ENCODE peak calls at places on chromosomes 6 and 20, in nine cellular contexts. One of them, this sample, is unnamed.
A peak's percentile ranks its signal among the peaks of the same experiment; 100 is the strongest.

GRCh38 chr6:152973916-152974315 is 8.9 kb downstream of the FBXO5 start:
- DNase-seq in stomach: no peak
- DNase-seq in tibial nerve: no peak
- DNase-seq in effector memory CD4-positive, alpha-beta T cell: no peak
- DNase-seq in Peyer's patch: no peak
- DNase-seq in neuronal stem cell: no peak
- DNase-seq in cardiac muscle cell: no peak
- DNase-seq in ovary: no peak
- DNase-seq in neural progenitor cell: no peak
- DNase-seq in this sample: no peak

GRCh38 chr6:131982740-131983259 is 31.6 kb upstream of the CCN2 start:
- DNase-seq in stomach: no peak
- DNase-seq in tibial nerve: no peak
- DNase-seq in effector memory CD4-positive, alpha-beta T cell: no peak
- DNase-seq in Peyer's patch: no peak
- DNase-seq in neuronal stem cell: no peak
- DNase-seq in cardiac muscle cell: peak; percentile 79
- DNase-seq in ovary: no peak
- DNase-seq in neural progenitor cell: no peak
- DNase-seq in this sample: no peak

GRCh38 chr20:21503345-21503744 is 10.5 kb downstream of the NKX2-2 start:
- DNase-seq in stomach: no peak
- DNase-seq in tibial nerve: no peak
- DNase-seq in effector memory CD4-positive, alpha-beta T cell: no peak
- DNase-seq in Peyer's patch: no peak
- DNase-seq in neuronal stem cell: no peak
- DNase-seq in cardiac muscle cell: peak; percentile 37
- DNase-seq in ovary: no peak
- DNase-seq in neural progenitor cell: no peak
- DNase-seq in this sample: no peak

GRCh38 chr6:161301338-161301737 is 27.5 kb upstream of the AGPAT4 start:
- DNase-seq in stomach: no peak
- DNase-seq in tibial nerve: no peak
- DNase-seq in effector memory CD4-positive, alpha-beta T cell: no peak
- DNase-seq in Peyer's patch: no peak
- DNase-seq in neuronal stem cell: no peak
- DNase-seq in cardiac muscle cell: peak; percentile 91
- DNase-seq in ovary: no peak
- DNase-seq in neural progenitor cell: no peak
- DNase-seq in this sample: no peak

GRCh38 chr20:44496976-44497375 is 21.3 kb downstream of the TTPAL start:
- DNase-seq in stomach: no peak
- DNase-seq in tibial nerve: no peak
- DNase-seq in effector memory CD4-positive, alpha-beta T cell: no peak
- DNase-seq in Peyer's patch: no peak
- DNase-seq in neuronal stem cell: no peak
- DNase-seq in cardiac muscle cell: no peak
- DNase-seq in ovary: no peak
- DNase-seq in neural progenitor cell: peak; percentile 37
- DNase-seq in this sample: no peak

GRCh38 chr6:33896391-33897192 is 92.8 kb upstream of the MLN start:
- DNase-seq in stomach: no peak
- DNase-seq in tibial nerve: no peak
- DNase-seq in effector memory CD4-positive, alpha-beta T cell: no peak
- DNase-seq in Peyer's patch: no peak
- DNase-seq in neuronal stem cell: no peak
- DNase-seq in cardiac muscle cell: peak; percentile 8
- DNase-seq in ovary: no peak
- DNase-seq in neural progenitor cell: no peak
- DNase-seq in this sample: no peak

GRCh38 chr20:24962510-24962909 is 13.4 kb downstream of the CST7 start:
- DNase-seq in stomach: no peak
- DNase-seq in tibial nerve: no peak
- DNase-seq in effector memory CD4-positive, alpha-beta T cell: no peak
- DNase-seq in Peyer's patch: no peak
- DNase-seq in neuronal stem cell: no peak
- DNase-seq in cardiac muscle cell: no peak
- DNase-seq in ovary: no peak
- DNase-seq in neural progenitor cell: no peak
- DNase-seq in this sample: no peak

GRCh38 chr6:144395014-144395413 is 109.9 kb downstream of the UTRN start:
- DNase-seq in stomach: no peak
- DNase-seq in tibial nerve: no peak
- DNase-seq in effector memory CD4-positive, alpha-beta T cell: no peak
- DNase-seq in Peyer's patch: no peak
- DNase-seq in neuronal stem cell: no peak
- DNase-seq in cardiac muscle cell: no peak
- DNase-seq in ovary: no peak
- DNase-seq in neural progenitor cell: no peak
- DNase-seq in this sample: no peak

GRCh38 chr6:256169-256568 is 36.1 kb upstream of the DUSP22 start:
- DNase-seq in stomach: no peak
- DNase-seq in tibial nerve: no peak
- DNase-seq in effector memory CD4-positive, alpha-beta T cell: no peak
- DNase-seq in Peyer's patch: no peak
- DNase-seq in neuronal stem cell: no peak
- DNase-seq in cardiac muscle cell: no peak
- DNase-seq in ovary: no peak
- DNase-seq in neural progenitor cell: no peak
- DNase-seq in this sample: no peak

GRCh38 chr6:109440325-109441068 is at the start of the genes PPIL6 and SMPD2:
- DNase-seq in stomach: peak; percentile 86
- DNase-seq in tibial nerve: peak; percentile 76
- DNase-seq in effector memory CD4-positive, alpha-beta T cell: peak; percentile 71
- DNase-seq in Peyer's patch: peak; percentile 94
- DNase-seq in neuronal stem cell: peak; percentile 94
- DNase-seq in cardiac muscle cell: peak; percentile 96
- DNase-seq in ovary: peak; percentile 92
- DNase-seq in neural progenitor cell: peak; percentile 97
- DNase-seq in this sample: peak; percentile 80

GRCh38 chr20:49653925-49654324 is 59.8 kb downstream of the B4GALT5 start:
- DNase-seq in stomach: no peak
- DNase-seq in tibial nerve: no peak
- DNase-seq in effector memory CD4-positive, alpha-beta T cell: no peak
- DNase-seq in Peyer's patch: no peak
- DNase-seq in neuronal stem cell: no peak
- DNase-seq in cardiac muscle cell: no peak
- DNase-seq in ovary: no peak
- DNase-seq in neural progenitor cell: no peak
- DNase-seq in this sample: no peak

GRCh38 chr6:43204271-43205105 is 22.5 kb downstream of the CUL9 start:
- DNase-seq in stomach: no peak
- DNase-seq in tibial nerve: no peak
- DNase-seq in effector memory CD4-positive, alpha-beta T cell: no peak
- DNase-seq in Peyer's patch: no peak
- DNase-seq in neuronal stem cell: no peak
- DNase-seq in cardiac muscle cell: no peak
- DNase-seq in ovary: no peak
- DNase-seq in neural progenitor cell: no peak
- DNase-seq in this sample: no peak

GRCh38 chr6:43171284-43172126 is 436 bp downstream of the SRF start:
- DNase-seq in stomach: no peak
- DNase-seq in tibial nerve: no peak
- DNase-seq in effector memory CD4-positive, alpha-beta T cell: peak; percentile 8
- DNase-seq in Peyer's patch: peak; percentile 51
- DNase-seq in neuronal stem cell: no peak
- DNase-seq in cardiac muscle cell: no peak
- DNase-seq in ovary: no peak
- DNase-seq in neural progenitor cell: peak; percentile 70
- DNase-seq in this sample: peak; percentile 92

GRCh38 chr6:51929934-51930574 is 157.4 kb downstream of the PKHD1 start:
- DNase-seq in stomach: no peak
- DNase-seq in tibial nerve: no peak
- DNase-seq in effector memory CD4-positive, alpha-beta T cell: no peak
- DNase-seq in Peyer's patch: no peak
- DNase-seq in neuronal stem cell: no peak
- DNase-seq in cardiac muscle cell: no peak
- DNase-seq in ovary: no peak
- DNase-seq in neural progenitor cell: no peak
- DNase-seq in this sample: no peak

GRCh38 chr20:47352332-47353223 is 3.9 kb downstream of the ZMYND8 start:
- DNase-seq in stomach: peak; percentile 86
- DNase-seq in tibial nerve: no peak
- DNase-seq in effector memory CD4-positive, alpha-beta T cell: no peak
- DNase-seq in Peyer's patch: no peak
- DNase-seq in neuronal stem cell: no peak
- DNase-seq in cardiac muscle cell: peak; percentile 73
- DNase-seq in ovary: peak; percentile 39
- DNase-seq in neural progenitor cell: peak; percentile 69
- DNase-seq in this sample: no peak

GRCh38 chr20:47354388-47354709 is 2.1 kb downstream of the ZMYND8 start:
- DNase-seq in stomach: no peak
- DNase-seq in tibial nerve: no peak
- DNase-seq in effector memory CD4-positive, alpha-beta T cell: no peak
- DNase-seq in Peyer's patch: no peak
- DNase-seq in neuronal stem cell: no peak
- DNase-seq in cardiac muscle cell: no peak
- DNase-seq in ovary: no peak
- DNase-seq in neural progenitor cell: no peak
- DNase-seq in this sample: no peak

GRCh38 chr20:47353224-47353696 is 3.2 kb downstream of the ZMYND8 start:
- DNase-seq in stomach: no peak
- DNase-seq in tibial nerve: no peak
- DNase-seq in effector memory CD4-positive, alpha-beta T cell: no peak
- DNase-seq in Peyer's patch: no peak
- DNase-seq in neuronal stem cell: no peak
- DNase-seq in cardiac muscle cell: no peak
- DNase-seq in ovary: no peak
- DNase-seq in neural progenitor cell: no peak
- DNase-seq in this sample: no peak

GRCh38 chr20:47354710-47355488 is 1.6 kb downstream of the ZMYND8 start:
- DNase-seq in stomach: no peak
- DNase-seq in tibial nerve: no peak
- DNase-seq in effector memory CD4-positive, alpha-beta T cell: no peak
- DNase-seq in Peyer's patch: no peak
- DNase-seq in neuronal stem cell: no peak
- DNase-seq in cardiac muscle cell: peak; percentile 60
- DNase-seq in ovary: no peak
- DNase-seq in neural progenitor cell: no peak
- DNase-seq in this sample: no peak

DNA sequence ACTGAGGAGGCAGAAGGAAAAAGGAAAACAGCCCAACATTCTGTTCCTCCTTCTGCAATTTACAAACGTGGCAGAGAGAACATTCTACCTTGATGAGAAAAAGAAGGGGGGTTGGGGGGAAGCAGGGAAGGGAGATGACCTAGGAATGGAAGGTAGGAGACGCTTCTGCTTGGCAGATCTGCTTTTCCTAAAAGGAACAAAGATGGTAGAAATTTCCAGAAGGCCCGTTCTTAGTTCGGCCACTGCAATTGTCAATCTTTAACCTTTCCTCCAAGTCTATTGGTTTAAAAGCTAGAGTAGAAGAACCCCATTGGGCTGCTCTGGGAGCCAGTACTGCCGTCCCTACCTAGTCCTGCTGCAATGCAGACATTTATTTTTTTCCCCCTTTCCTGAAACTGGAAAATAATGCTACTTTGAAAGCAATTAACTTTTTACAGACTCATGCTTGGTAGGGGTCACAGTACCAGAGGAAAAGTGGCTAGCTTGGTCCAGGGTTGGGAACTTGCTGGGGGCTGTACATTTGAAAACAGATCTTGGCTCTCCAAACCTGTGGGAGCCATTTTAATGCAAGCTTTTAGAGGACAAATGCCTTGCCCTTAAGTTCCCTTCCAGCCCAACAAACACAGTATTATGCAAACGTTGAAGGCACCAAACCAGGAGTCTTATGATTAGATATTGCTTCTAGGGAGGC is 2.7 kb downstream of the ZMYND8 start:
- DNase-seq in stomach: no peak
- DNase-seq in tibial nerve: peak; percentile 50
- DNase-seq in effector memory CD4-positive, alpha-beta T cell: no peak
- DNase-seq in Peyer's patch: no peak
- DNase-seq in neuronal stem cell: no peak
- DNase-seq in cardiac muscle cell: peak; percentile 88
- DNase-seq in ovary: no peak
- DNase-seq in neural progenitor cell: no peak
- DNase-seq in this sample: no peak
- H3K4me3 ChIP-seq in stomach: no peak overlapping the region
- H3K4me3 ChIP-seq in tibial nerve: no peak overlapping the region
- H3K4me3 ChIP-seq in effector memory CD4-positive, alpha-beta T cell: peak overlapping the region; percentile 38
- H3K4me3 ChIP-seq in Peyer's patch: peak overlapping the region; percentile 33
- H3K4me3 ChIP-seq in neuronal stem cell: no peak overlapping the region
- H3K4me3 ChIP-seq in cardiac muscle cell: peak overlapping the region; percentile 23
- H3K4me3 ChIP-seq in ovary: no peak overlapping the region
- H3K4me3 ChIP-seq in neural progenitor cell: peak overlapping the region; percentile 44
- H3K4me3 ChIP-seq in this sample: peak overlapping the region; percentile 75

GRCh38 chr20:32442630-32443029 is 84.5 kb downstream of the ASXL1 start:
- DNase-seq in stomach: no peak
- DNase-seq in tibial nerve: no peak
- DNase-seq in effector memory CD4-positive, alpha-beta T cell: no peak
- DNase-seq in Peyer's patch: peak; percentile 24
- DNase-seq in neuronal stem cell: no peak
- DNase-seq in cardiac muscle cell: no peak
- DNase-seq in ovary: no peak
- DNase-seq in neural progenitor cell: no peak
- DNase-seq in this sample: no peak
- H3K36me3 ChIP-seq in stomach: peaks cover 84% of the 10 kb centered on the region
- H3K36me3 ChIP-seq in tibial nerve: peaks cover 53% of the 10 kb centered on the region
- H3K36me3 ChIP-seq in effector memory CD4-positive, alpha-beta T cell: peaks cover 63% of the 10 kb centered on the region
- H3K36me3 ChIP-seq in Peyer's patch: no peaks in the 10 kb centered on the region
- H3K36me3 ChIP-seq in neuronal stem cell: peaks cover 23% of the 10 kb centered on the region
- H3K36me3 ChIP-seq in cardiac muscle cell: peaks cover 8% of the 10 kb centered on the region
- H3K36me3 ChIP-seq in ovary: no peaks in the 10 kb centered on the region
- H3K36me3 ChIP-seq in neural progenitor cell: no peaks in the 10 kb centered on the region
- H3K36me3 ChIP-seq in this sample: peaks cover 5% of the 10 kb centered on the region

GRCh38 chr6:126017668-126018067 is 31.3 kb downstream of the TRMT11 start:
- DNase-seq in stomach: no peak
- DNase-seq in tibial nerve: no peak
- DNase-seq in effector memory CD4-positive, alpha-beta T cell: no peak
- DNase-seq in Peyer's patch: no peak
- DNase-seq in neuronal stem cell: no peak
- DNase-seq in cardiac muscle cell: no peak
- DNase-seq in ovary: no peak
- DNase-seq in neural progenitor cell: no peak
- DNase-seq in this sample: no peak

GRCh38 chr6:126015869-126016268 is 29.5 kb downstream of the TRMT11 start:
- DNase-seq in stomach: no peak
- DNase-seq in tibial nerve: no peak
- DNase-seq in effector memory CD4-positive, alpha-beta T cell: no peak
- DNase-seq in Peyer's patch: no peak
- DNase-seq in neuronal stem cell: no peak
- DNase-seq in cardiac muscle cell: no peak
- DNase-seq in ovary: no peak
- DNase-seq in neural progenitor cell: no peak
- DNase-seq in this sample: no peak

GRCh38 chr6:126020305-126021050 is 34.1 kb downstream of the TRMT11 start:
- DNase-seq in stomach: no peak
- DNase-seq in tibial nerve: no peak
- DNase-seq in effector memory CD4-positive, alpha-beta T cell: no peak
- DNase-seq in Peyer's patch: no peak
- DNase-seq in neuronal stem cell: no peak
- DNase-seq in cardiac muscle cell: no peak
- DNase-seq in ovary: no peak
- DNase-seq in neural progenitor cell: no peak
- DNase-seq in this sample: no peak

GRCh38 chr6:126016591-126016990 is 30.3 kb downstream of the TRMT11 start:
- DNase-seq in stomach: no peak
- DNase-seq in tibial nerve: no peak
- DNase-seq in effector memory CD4-positive, alpha-beta T cell: no peak
- DNase-seq in Peyer's patch: no peak
- DNase-seq in neuronal stem cell: no peak
- DNase-seq in cardiac muscle cell: no peak
- DNase-seq in ovary: no peak
- DNase-seq in neural progenitor cell: no peak
- DNase-seq in this sample: no peak
- H3K27ac ChIP-seq in stomach: no peak overlapping the region
- H3K27ac ChIP-seq in tibial nerve: no peak overlapping the region
- H3K27ac ChIP-seq in effector memory CD4-positive, alpha-beta T cell: no peak overlapping the region
- H3K27ac ChIP-seq in Peyer's patch: no peak overlapping the region
- H3K27ac ChIP-seq in neuronal stem cell: no peak overlapping the region
- H3K27ac ChIP-seq in cardiac muscle cell: no peak overlapping the region
- H3K27ac ChIP-seq in ovary: no peak overlapping the region
- H3K27ac ChIP-seq in neural progenitor cell: no peak overlapping the region
- H3K27ac ChIP-seq in this sample: no peak overlapping the region

GRCh38 chr6:83636800-83637199 is 72.1 kb downstream of the SNAP91 start:
- DNase-seq in stomach: no peak
- DNase-seq in tibial nerve: no peak
- DNase-seq in effector memory CD4-positive, alpha-beta T cell: no peak
- DNase-seq in Peyer's patch: no peak
- DNase-seq in neuronal stem cell: no peak
- DNase-seq in cardiac muscle cell: no peak
- DNase-seq in ovary: no peak
- DNase-seq in neural progenitor cell: no peak
- DNase-seq in this sample: no peak
- H3K4me3 ChIP-seq in stomach: no peak overlapping the region
- H3K4me3 ChIP-seq in tibial nerve: no peak overlapping the region
- H3K4me3 ChIP-seq in effector memory CD4-positive, alpha-beta T cell: no peak overlapping the region
- H3K4me3 ChIP-seq in Peyer's patch: no peak overlapping the region
- H3K4me3 ChIP-seq in neuronal stem cell: no peak overlapping the region
- H3K4me3 ChIP-seq in cardiac muscle cell: no peak overlapping the region
- H3K4me3 ChIP-seq in ovary: no peak overlapping the region
- H3K4me3 ChIP-seq in neural progenitor cell: no peak overlapping the region
- H3K4me3 ChIP-seq in this sample: no peak overlapping the region

This sample was measured in naive thymus-derived CD4-positive, alpha-beta T cell.